ENCODE peak calls at places on chromosomes 1 and 21, in nine cellular contexts. N is suprapubic skin; Q is brain microvascular endothelial cell; L is progenitor cell of endocrine pancreas; G is CD4-positive, alpha-beta T cell; P is GM10248; Y is GM13977; E is SK-N-SH; O is fibroblast of lung. B is an unnamed sample.

GRCh38 chr1:201598396-201598795 is 59.5 kb downstream of the NAV1 start:
- DNase-seq in N (no peak), Q (no peak), L (no peak), G (no peak), P (no peak), Y (no peak), E (no peak), O (no peak), B (no peak)

GRCh38 chr1:81967957-81968356 is 167.2 kb downstream of the ADGRL2 start:
- DNase-seq in N (no peak), Q (no peak), L (no peak), G (no peak), P (no peak), Y (no peak), E (no peak), O (no peak), B (no peak)

GRCh38 chr1:66354311-66354922 is 179.5 kb upstream of the SGIP1 start:
- DNase-seq in N (no peak), Q (peak; percentile 48), L (no peak), G (no peak), P (no peak), Y (no peak), E (no peak), O (peak; percentile 80), B (no peak)

GRCh38 chr1:154840557-154841176 is 29.4 kb downstream of the KCNN3 start:
- DNase-seq in N (no peak), Q (no peak), L (no peak), G (no peak), P (no peak), Y (no peak), E (no peak), O (peak; percentile 30), B (no peak)

GRCh38 chr1:39266269-39266668 is 61.8 kb downstream of the MACF1 start:
- DNase-seq in N (no peak), Q (no peak), L (no peak), G (no peak), P (no peak), Y (no peak), E (no peak), O (peak; percentile 11), B (no peak)

GRCh38 chr21:46138383-46138970 is 16.9 kb downstream of the FTCD start:
- DNase-seq in N (no peak), Q (no peak), L (no peak), G (no peak), P (no peak), Y (no peak), E (no peak), O (no peak), B (no peak)

GRCh38 chr1:163399976-163400375 is 78.2 kb downstream of the NUF2 start:
- DNase-seq in N (no peak), Q (no peak), L (no peak), G (no peak), P (no peak), Y (no peak), E (no peak), O (no peak), B (no peak)

GRCh38 chr1:4656533-4657140 is 2.2 kb downstream of the AJAP1 start:
- DNase-seq in N (no peak), Q (no peak), L (no peak), G (no peak), P (no peak), Y (peak; percentile 38), E (no peak), O (no peak), B (no peak)

GRCh38 chr1:106926748-106927582 is 129.5 kb upstream of the PRMT6 start:
- DNase-seq in N (no peak), Q (no peak), L (no peak), G (no peak), P (no peak), Y (no peak), E (no peak), O (peak; percentile 20), B (no peak)

GRCh38 chr1:23528245-23528978 is 2.6 kb downstream of the E2F2 start:
- DNase-seq in N (peak; percentile 94), Q (peak; percentile 59), L (no peak), G (peak; percentile 80), P (peak; percentile 57), Y (peak; percentile 63), E (peak; percentile 45), O (peak; percentile 69), B (peak; percentile 91)
- TF ChIP-seq CTCF in N (no peak), Q (no peak), L (no peak), G (no peak), P (no peak), Y (no peak), E (no peak), O (no peak), B (no peak)

GRCh38 chr1:77796695-77797405 is 17.4 kb downstream of the MIGA1 start:
- DNase-seq in N (no peak), Q (no peak), L (no peak), G (no peak), P (no peak), Y (no peak), E (no peak), O (no peak), B (no peak)
- TF ChIP-seq CTCF in N (no peak), Q (no peak), L (no peak), G (no peak), P (no peak), Y (no peak), E (no peak), O (no peak), B (no peak)

GRCh38 chr21:34509151-34509550 is 2.9 kb downstream of the KCNE1 start:
- DNase-seq in N (no peak), Q (no peak), L (no peak), G (no peak), P (peak; percentile 43), Y (no peak), E (no peak), O (no peak), B (peak; percentile 20)
- TF ChIP-seq CTCF in N (no peak), Q (peak; percentile 39), L (no peak), G (no peak), P (peak; percentile 58), Y (peak; percentile 55), E (peak; percentile 30), O (peak; percentile 12), B (no peak)

GRCh38 chr21:41048636-41049035 is 119.3 kb upstream of the BACE2 start:
- DNase-seq in N (no peak), Q (no peak), L (no peak), G (no peak), P (peak; percentile 1), Y (no peak), E (no peak), O (no peak), B (no peak)

GRCh38 chr21:41048141-41048540 is 119.8 kb upstream of the BACE2 start:
- DNase-seq in N (no peak), Q (no peak), L (no peak), G (no peak), P (no peak), Y (no peak), E (no peak), O (peak; percentile 37), B (no peak)

GRCh38 chr21:41043008-41043407 is 125.0 kb upstream of the BACE2 start:
- DNase-seq in N (no peak), Q (no peak), L (no peak), G (no peak), P (no peak), Y (no peak), E (no peak), O (no peak), B (no peak)

GRCh38 chr21:41045534-41046268 is 122.3 kb upstream of the BACE2 start:
- DNase-seq in N (no peak), Q (no peak), L (peak; percentile 45), G (no peak), P (no peak), Y (no peak), E (peak; percentile 43), O (no peak), B (peak; percentile 9)
- TF ChIP-seq CTCF in N (no peak), Q (peak; percentile 50), L (peak; percentile 69), G (no peak), P (no peak), Y (no peak), E (no peak), O (no peak), B (peak; percentile 21)

GRCh38 chr1:174413632-174414031 is 34.1 kb upstream of the GPR52 start:
- DNase-seq in N (no peak), Q (no peak), L (no peak), G (no peak), P (no peak), Y (no peak), E (no peak), O (no peak), B (no peak)
- TF ChIP-seq CTCF in N (no peak), Q (peak; percentile 40), L (no peak), G (no peak), P (peak; percentile 20), Y (peak; percentile 21), E (peak; percentile 11), O (peak; percentile 59), B (no peak)

GRCh38 chr1:228073061-228073869 is 9.2 kb upstream of the ARF1 start:
- DNase-seq in N (peak; percentile 57), Q (no peak), L (no peak), G (no peak), P (no peak), Y (no peak), E (no peak), O (no peak), B (no peak)

GRCh38 chr1:228075801-228076271 is 6.7 kb upstream of the ARF1 start:
- DNase-seq in N (no peak), Q (no peak), L (no peak), G (no peak), P (no peak), Y (no peak), E (no peak), O (no peak), B (peak; percentile 1)

GRCh38 chr1:228072658-228073043 is 9.9 kb upstream of the ARF1 start:
- DNase-seq in N (peak; percentile 47), Q (no peak), L (no peak), G (no peak), P (no peak), Y (no peak), E (no peak), O (no peak), B (no peak)

GRCh38 chr1:228074954-228075730 is 7.4 kb upstream of the ARF1 start:
- DNase-seq in N (no peak), Q (no peak), L (no peak), G (no peak), P (no peak), Y (no peak), E (no peak), O (no peak), B (no peak)

DNA sequence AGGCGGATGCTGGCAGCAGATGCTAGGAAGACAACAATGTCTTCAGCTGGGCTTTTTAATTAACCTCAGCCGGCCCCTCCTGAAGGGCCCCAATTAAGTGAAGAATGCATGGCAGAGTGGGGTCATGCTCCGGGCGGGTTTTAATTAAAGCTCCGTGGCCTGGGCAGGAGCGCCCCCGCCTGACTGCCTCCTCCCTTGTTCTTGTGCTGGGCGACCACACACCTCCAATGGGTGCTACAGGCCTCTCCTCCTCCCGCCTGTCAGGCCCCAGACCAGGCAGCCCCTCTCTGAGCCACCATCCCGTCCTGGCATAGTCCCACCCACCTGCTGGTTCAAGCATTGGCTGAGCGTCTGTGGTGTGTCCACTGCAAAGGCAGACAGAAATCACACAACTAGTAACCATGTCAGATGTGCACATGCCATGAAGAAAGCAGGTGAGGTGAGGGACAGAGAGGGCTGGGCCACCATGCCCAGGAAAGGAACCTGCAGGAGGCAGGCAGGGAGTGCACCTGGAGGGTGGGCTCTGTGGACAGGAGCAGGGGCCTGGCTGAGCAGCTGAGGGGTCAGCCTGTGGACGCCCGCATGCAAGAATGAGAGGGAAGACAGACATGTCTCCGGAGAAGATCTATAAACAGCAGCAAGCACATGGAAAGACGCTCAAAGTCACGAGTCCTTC is 8.5 kb upstream of the ARF1 start:
- DNase-seq in N (peak; percentile 24), Q (no peak), L (no peak), G (no peak), P (no peak), Y (no peak), E (peak; percentile 62), O (no peak), B (peak; percentile 46)
- TF ChIP-seq CTCF in N (no peak), Q (peak; percentile 34), L (no peak), G (no peak), P (no peak), Y (peak; percentile 34), E (peak; percentile 9), O (peak; percentile 13), B (no peak)